ENCODE peak calls at places on chromosome 6, in ten cellular contexts. Q is A549, S is ovary, V is suprapubic skin, A is SK-N-SH, W is transverse colon, L is sigmoid colon, F is stomach, X is GM12878, E is HepG2. K is an unnamed sample.

GRCh38 chr6:131948221-131948661 is 2.9 kb downstream of the CCN2 start:
- DNase-seq in Q (no peak), X (no peak), A (no peak), L (no peak), F (no peak), W (no peak), E (peak; percentile 50), V (no peak), S (no peak), K (no peak)

GRCh38 chr6:37369321-37370196 is 15.8 kb downstream of the RNF8 start:
- DNase-seq in F (no peak), L (no peak), E (peak; percentile 86), S (no peak), A (no peak), X (no peak), Q (no peak), V (no peak), W (no peak), K (no peak)

GRCh38 chr6:90788781-90789180 is 201.9 kb upstream of the MAP3K7 start:
- DNase-seq in E (no peak), X (no peak), L (no peak), S (no peak), A (no peak), W (no peak), V (no peak), F (no peak), Q (no peak), K (no peak)

GRCh38 chr6:170263410-170263809 is 27.5 kb downstream of the DLL1 start:
- DNase-seq in S (no peak), F (no peak), L (peak; percentile 47), W (no peak), Q (no peak), E (no peak), A (no peak), X (no peak), V (no peak), K (no peak)

GRCh38 chr6:139161169-139161568 is 26.3 kb downstream of the HECA start:
- DNase-seq in S (no peak), X (no peak), Q (no peak), L (no peak), F (no peak), W (no peak), E (peak; percentile 5), A (no peak), V (no peak), K (no peak)

GRCh38 chr6:41470341-41471063 is 75.7 kb upstream of the FOXP4 start:
- DNase-seq in A (no peak), W (no peak), E (no peak), F (peak; percentile 47), X (no peak), Q (no peak), L (peak; percentile 80), S (peak; percentile 71), V (no peak), K (peak; percentile 45)

GRCh38 chr6:90898763-90899162 is 311.9 kb upstream of the MAP3K7 start:
- DNase-seq in A (no peak), V (no peak), F (no peak), X (no peak), L (no peak), W (no peak), S (no peak), E (no peak), Q (no peak), K (no peak)

GRCh38 chr6:146047356-146047755 is 18.5 kb downstream of the GRM1 start:
- DNase-seq in V (no peak), Q (no peak), S (no peak), A (no peak), F (no peak), L (no peak), W (no peak), E (no peak), X (no peak), K (no peak)

GRCh38 chr6:169240591-169241390 is 12.9 kb downstream of the THBS2 start:
- DNase-seq in Q (no peak), V (no peak), X (no peak), L (no peak), W (no peak), S (no peak), A (no peak), E (no peak), F (no peak), K (no peak)

GRCh38 chr6:103080497-103080896 is 1687.0 kb downstream of the GRIK2 start:
- DNase-seq in A (no peak), F (no peak), W (no peak), V (no peak), Q (no peak), X (no peak), L (no peak), S (no peak), E (no peak), K (no peak)

DNA sequence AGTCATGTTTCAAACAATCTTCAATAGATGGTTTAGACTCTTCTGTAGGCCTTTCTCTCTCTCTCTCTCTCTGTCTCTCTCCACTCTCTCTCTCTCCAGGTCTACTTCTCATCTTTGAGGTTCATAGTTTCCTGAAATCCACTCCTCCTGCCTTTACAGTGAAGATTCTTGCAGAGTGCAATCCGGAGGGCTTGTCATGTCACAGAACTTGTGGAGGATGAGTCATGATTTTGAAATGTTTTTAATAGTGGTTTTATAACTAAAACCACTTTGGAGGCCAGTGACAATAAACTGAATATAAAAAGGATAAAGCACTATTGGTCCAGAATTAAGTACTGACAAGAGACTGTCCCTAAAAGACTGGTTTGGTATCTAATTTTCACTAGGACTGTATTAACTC is 156.3 kb downstream of the KIF6 start:
- DNase-seq in V (no peak), X (no peak), L (no peak), A (no peak), E (no peak), F (no peak), W (no peak), Q (no peak), S (no peak), K (no peak)
- TF ChIP-seq EP300 in V (no peak), X (no peak), L (no peak), A (no peak), E (no peak), F (no peak), W (no peak), Q (no peak), S (no peak), K (no peak)

GRCh38 chr6:30042914-30043313 is 18.2 kb upstream of the POLR1H start:
- DNase-seq in E (no peak), F (no peak), V (no peak), X (no peak), Q (no peak), L (no peak), A (no peak), W (no peak), S (no peak), K (no peak)

GRCh38 chr6:30044630-30045029 is 16.4 kb upstream of the POLR1H start:
- DNase-seq in W (no peak), V (no peak), A (no peak), E (no peak), S (no peak), X (no peak), L (no peak), Q (no peak), F (no peak), K (no peak)

GRCh38 chr6:30042476-30042875 is 18.6 kb upstream of the POLR1H start:
- DNase-seq in Q (no peak), E (no peak), V (no peak), X (no peak), L (no peak), F (no peak), S (no peak), A (no peak), W (no peak), K (no peak)

GRCh38 chr6:30041821-30042220 is 19.2 kb upstream of the POLR1H start:
- DNase-seq in X (no peak), A (no peak), S (no peak), F (no peak), Q (no peak), E (no peak), V (no peak), L (no peak), W (no peak), K (no peak)

GRCh38 chr6:30043744-30044143 is 17.3 kb upstream of the POLR1H start:
- DNase-seq in F (no peak), W (no peak), S (no peak), E (no peak), Q (no peak), X (no peak), V (no peak), L (no peak), A (no peak), K (no peak)
- H3K4me3 ChIP-seq in F (no peak overlapping the region), W (no peak overlapping the region), S (no peak overlapping the region), E (no peak overlapping the region), Q (no peak overlapping the region), X (no peak overlapping the region), V (no peak overlapping the region), L (no peak overlapping the region), A (no peak overlapping the region), K (no peak overlapping the region)

DNA sequence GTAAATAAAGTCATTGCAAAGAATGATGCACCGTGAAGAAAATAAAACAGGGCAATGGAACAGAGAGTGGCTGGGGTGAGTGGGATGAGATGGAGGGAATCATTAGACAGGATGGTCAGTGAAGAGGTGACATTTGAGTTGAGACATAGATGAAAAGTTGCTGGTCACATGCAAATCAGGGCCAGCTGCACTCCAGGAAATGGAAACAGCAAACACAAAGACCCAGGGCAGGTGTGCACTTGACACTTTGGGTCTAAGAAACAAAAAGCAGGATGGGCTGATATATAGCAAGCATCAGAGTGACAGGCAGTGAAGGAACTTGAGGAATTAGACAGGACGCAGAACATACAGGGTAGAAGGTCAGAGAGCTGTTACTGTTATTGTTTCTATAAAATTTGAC is 171.5 kb upstream of the RIPOR2 start:
- DNase-seq in L (no peak), F (no peak), X (no peak), Q (no peak), S (no peak), E (no peak), V (no peak), W (no peak), A (no peak), K (no peak)
- TF ChIP-seq EP300 in L (no peak), F (no peak), X (no peak), Q (no peak), S (no peak), E (no peak), V (no peak), W (no peak), A (no peak), K (no peak)

GRCh38 chr6:35669441-35669776 is 19.3 kb downstream of the FKBP5 start:
- DNase-seq in Q (no peak), W (no peak), E (no peak), L (no peak), F (no peak), V (no peak), X (no peak), S (no peak), A (no peak), K (no peak)
- H3K4me3 ChIP-seq in Q (no peak overlapping the region), W (no peak overlapping the region), E (no peak overlapping the region), L (no peak overlapping the region), F (no peak overlapping the region), V (peak overlapping the region; percentile 20), X (peak overlapping the region; percentile 52), S (no peak overlapping the region), A (peak overlapping the region; percentile 33), K (no peak overlapping the region)

K was measured in tibial nerve.